ENCODE peak calls at places on chromosomes 16 and 17, in six cellular contexts. Y is hepatic stellate cell; K is stimulated activated CD4-positive, alpha-beta T cell treated with anti-CD3 and anti-CD28 coated beads, Interleukin-1b, Interleukin-23, amount 100 ng/mL, for 24 hours; D is Right ventricle myocardium superior; Z is fibroblast of the conjunctiva; M is EL. L is an unnamed sample.

GRCh38 chr16:9469512-9469911 is 378.1 kb downstream of the HAPSTR1 start:
- DNase-seq in Y (no peak), K (no peak), D (no peak), Z (no peak), M (peak; percentile 7), L (no peak)

GRCh38 chr16:3542601-3543373 is 34.4 kb downstream of the NLRC3 start:
- DNase-seq in Y (no peak), K (no peak), D (no peak), Z (no peak), M (no peak), L (no peak)

GRCh38 chr17:3890082-3890892 is 2.6 kb downstream of the CAMKK1 start:
- DNase-seq in Y (peak; percentile 93), K (no peak), D (peak; percentile 75), Z (peak; percentile 88), M (peak; percentile 95), L (peak; percentile 84)

GRCh38 chr16:53087101-53087500 is 32.3 kb downstream of the CHD9 start:
- DNase-seq in Y (no peak), K (no peak), D (no peak), Z (no peak), M (no peak), L (no peak)

GRCh38 chr16:17511340-17511739 is 40.6 kb upstream of the XYLT1 start:
- DNase-seq in Y (peak; percentile 48), K (no peak), D (no peak), Z (peak; percentile 69), M (peak; percentile 59), L (peak; percentile 73)

GRCh38 chr17:73901661-73902415 is 257.6 kb upstream of the SDK2 start:
- DNase-seq in Y (no peak), K (peak; percentile 22), D (peak; percentile 72), Z (no peak), M (no peak), L (no peak)

GRCh38 chr17:66982011-66982508 is 17.6 kb downstream of the CACNG4 start:
- DNase-seq in Y (no peak), K (no peak), D (no peak), Z (no peak), M (peak; percentile 78), L (no peak)

GRCh38 chr16:29698484-29699323 is 19.7 kb downstream of the QPRT start:
- DNase-seq in Y (no peak), K (no peak), D (no peak), Z (no peak), M (no peak), L (no peak)

GRCh38 chr16:51151951-51152663 is 1.0 kb upstream of the SALL1 start:
- DNase-seq in Y (no peak), K (no peak), D (peak; percentile 53), Z (peak; percentile 54), M (peak; percentile 81), L (no peak)